ENCODE peak calls at places on chromosome 10, in nine cellular contexts. One of them, this sample, is unnamed.

GRCh38 chr10:7475954-7476353 is 65.1 kb upstream of the SFMBT2 start:
- DNase-seq in AML-193: no peak
- DNase-seq in HTR-8/SVneo: no peak
- DNase-seq in WTC11: no peak
- DNase-seq in H7: no peak
- DNase-seq in aorta: no peak
- DNase-seq in activated CD8-positive, alpha-beta memory T cell treated with anti-CD3 and anti-CD28 coated beads for 1 hour: no peak
- DNase-seq in T-cell: no peak
- DNase-seq in Panc1: no peak
- DNase-seq in this sample: no peak

GRCh38 chr10:28331821-28332220 is 29.0 kb upstream of the MPP7 start:
- DNase-seq in aorta: no peak
- DNase-seq in AML-193: no peak
- DNase-seq in WTC11: no peak
- DNase-seq in Panc1: no peak
- DNase-seq in H7: no peak
- DNase-seq in activated CD8-positive, alpha-beta memory T cell treated with anti-CD3 and anti-CD28 coated beads for 1 hour: no peak
- DNase-seq in T-cell: no peak
- DNase-seq in HTR-8/SVneo: peak
- DNase-seq in this sample: no peak

GRCh38 chr10:3756360-3756740 is 28.7 kb downstream of the KLF6 start:
- DNase-seq in T-cell: no peak
- DNase-seq in WTC11: no peak
- DNase-seq in H7: no peak
- DNase-seq in Panc1: no peak
- DNase-seq in AML-193: no peak
- DNase-seq in HTR-8/SVneo: no peak
- DNase-seq in aorta: no peak
- DNase-seq in activated CD8-positive, alpha-beta memory T cell treated with anti-CD3 and anti-CD28 coated beads for 1 hour: no peak
- DNase-seq in this sample: no peak

GRCh38 chr10:129039406-129040345 is 427.4 kb upstream of the MGMT start:
- DNase-seq in HTR-8/SVneo: no peak
- DNase-seq in AML-193: no peak
- DNase-seq in H7: peak
- DNase-seq in activated CD8-positive, alpha-beta memory T cell treated with anti-CD3 and anti-CD28 coated beads for 1 hour: no peak
- DNase-seq in WTC11: no peak
- DNase-seq in T-cell: no peak
- DNase-seq in aorta: no peak
- DNase-seq in Panc1: no peak
- DNase-seq in this sample: no peak

GRCh38 chr10:120077707-120078492 is 185.4 kb downstream of the SEC23IP start:
- DNase-seq in WTC11: peak
- DNase-seq in H7: peak
- DNase-seq in T-cell: no peak
- DNase-seq in Panc1: no peak
- DNase-seq in activated CD8-positive, alpha-beta memory T cell treated with anti-CD3 and anti-CD28 coated beads for 1 hour: no peak
- DNase-seq in HTR-8/SVneo: no peak
- DNase-seq in aorta: no peak
- DNase-seq in AML-193: no peak
- DNase-seq in this sample: no peak

GRCh38 chr10:70255329-70256299 is 22.4 kb upstream of the PPA1 start:
- DNase-seq in T-cell: no peak
- DNase-seq in aorta: no peak
- DNase-seq in Panc1: no peak
- DNase-seq in H7: peak
- DNase-seq in AML-193: no peak
- DNase-seq in WTC11: no peak
- DNase-seq in activated CD8-positive, alpha-beta memory T cell treated with anti-CD3 and anti-CD28 coated beads for 1 hour: no peak
- DNase-seq in HTR-8/SVneo: no peak
- DNase-seq in this sample: no peak

GRCh38 chr10:77801474-77802238 is 124.9 kb downstream of the DLG5 start:
- DNase-seq in WTC11: no peak
- DNase-seq in AML-193: no peak
- DNase-seq in aorta: no peak
- DNase-seq in T-cell: peak
- DNase-seq in Panc1: no peak
- DNase-seq in H7: no peak
- DNase-seq in activated CD8-positive, alpha-beta memory T cell treated with anti-CD3 and anti-CD28 coated beads for 1 hour: no peak
- DNase-seq in HTR-8/SVneo: no peak
- DNase-seq in this sample: no peak

GRCh38 chr10:103273026-103273425 is 3.9 kb upstream of the INA start:
- DNase-seq in HTR-8/SVneo: peak
- DNase-seq in AML-193: no peak
- DNase-seq in aorta: peak
- DNase-seq in T-cell: no peak
- DNase-seq in Panc1: peak
- DNase-seq in WTC11: no peak
- DNase-seq in H7: no peak
- DNase-seq in activated CD8-positive, alpha-beta memory T cell treated with anti-CD3 and anti-CD28 coated beads for 1 hour: no peak
- DNase-seq in this sample: peak

GRCh38 chr10:100890696-100891271 is 22.0 kb upstream of the SLF2 start:
- DNase-seq in H7: no peak
- DNase-seq in Panc1: no peak
- DNase-seq in T-cell: no peak
- DNase-seq in HTR-8/SVneo: peak
- DNase-seq in aorta: no peak
- DNase-seq in activated CD8-positive, alpha-beta memory T cell treated with anti-CD3 and anti-CD28 coated beads for 1 hour: no peak
- DNase-seq in AML-193: no peak
- DNase-seq in WTC11: no peak
- DNase-seq in this sample: no peak

GRCh38 chr10:116212756-116213155 is 60.2 kb downstream of the GFRA1 start:
- DNase-seq in WTC11: no peak
- DNase-seq in aorta: no peak
- DNase-seq in HTR-8/SVneo: no peak
- DNase-seq in AML-193: no peak
- DNase-seq in T-cell: no peak
- DNase-seq in Panc1: no peak
- DNase-seq in H7: no peak
- DNase-seq in activated CD8-positive, alpha-beta memory T cell treated with anti-CD3 and anti-CD28 coated beads for 1 hour: no peak
- DNase-seq in this sample: no peak

GRCh38 chr10:84156768-84157167 is 16.8 kb upstream of the GPR15LG start:
- DNase-seq in AML-193: peak
- DNase-seq in Panc1: peak
- DNase-seq in H7: no peak
- DNase-seq in WTC11: no peak
- DNase-seq in HTR-8/SVneo: no peak
- DNase-seq in aorta: no peak
- DNase-seq in T-cell: peak
- DNase-seq in activated CD8-positive, alpha-beta memory T cell treated with anti-CD3 and anti-CD28 coated beads for 1 hour: no peak
- DNase-seq in this sample: no peak

GRCh38 chr10:117540640-117541404 is 1.7 kb upstream of the EMX2 start:
- DNase-seq in T-cell: no peak
- DNase-seq in HTR-8/SVneo: no peak
- DNase-seq in WTC11: no peak
- DNase-seq in aorta: peak
- DNase-seq in H7: no peak
- DNase-seq in Panc1: no peak
- DNase-seq in activated CD8-positive, alpha-beta memory T cell treated with anti-CD3 and anti-CD28 coated beads for 1 hour: no peak
- DNase-seq in AML-193: no peak
- DNase-seq in this sample: no peak

GRCh38 chr10:61759751-61760150 is 97.0 kb downstream of the CABCOCO1 start:
- DNase-seq in AML-193: no peak
- DNase-seq in activated CD8-positive, alpha-beta memory T cell treated with anti-CD3 and anti-CD28 coated beads for 1 hour: no peak
- DNase-seq in H7: no peak
- DNase-seq in T-cell: no peak
- DNase-seq in Panc1: no peak
- DNase-seq in aorta: no peak
- DNase-seq in HTR-8/SVneo: no peak
- DNase-seq in WTC11: no peak
- DNase-seq in this sample: no peak

GRCh38 chr10:84230359-84230758 is 5.0 kb upstream of the LRIT2 start:
- DNase-seq in aorta: no peak
- DNase-seq in Panc1: no peak
- DNase-seq in T-cell: no peak
- DNase-seq in AML-193: no peak
- DNase-seq in WTC11: no peak
- DNase-seq in activated CD8-positive, alpha-beta memory T cell treated with anti-CD3 and anti-CD28 coated beads for 1 hour: no peak
- DNase-seq in H7: no peak
- DNase-seq in HTR-8/SVneo: no peak
- DNase-seq in this sample: peak

GRCh38 chr10:107490389-107490788 is 325.9 kb upstream of the SORCS1 start:
- DNase-seq in AML-193: no peak
- DNase-seq in H7: no peak
- DNase-seq in T-cell: no peak
- DNase-seq in HTR-8/SVneo: no peak
- DNase-seq in WTC11: no peak
- DNase-seq in Panc1: no peak
- DNase-seq in activated CD8-positive, alpha-beta memory T cell treated with anti-CD3 and anti-CD28 coated beads for 1 hour: no peak
- DNase-seq in aorta: no peak
- DNase-seq in this sample: no peak

GRCh38 chr10:118569241-118569881 is 26.1 kb downstream of the PRLHR start:
- DNase-seq in H7: no peak
- DNase-seq in Panc1: no peak
- DNase-seq in HTR-8/SVneo: no peak
- DNase-seq in WTC11: no peak
- DNase-seq in activated CD8-positive, alpha-beta memory T cell treated with anti-CD3 and anti-CD28 coated beads for 1 hour: no peak
- DNase-seq in AML-193: no peak
- DNase-seq in aorta: no peak
- DNase-seq in T-cell: no peak
- DNase-seq in this sample: no peak

GRCh38 chr10:53123311-53123710 is 350.7 kb upstream of the MBL2 start:
- DNase-seq in Panc1: no peak
- DNase-seq in WTC11: no peak
- DNase-seq in aorta: no peak
- DNase-seq in T-cell: no peak
- DNase-seq in AML-193: no peak
- DNase-seq in HTR-8/SVneo: no peak
- DNase-seq in activated CD8-positive, alpha-beta memory T cell treated with anti-CD3 and anti-CD28 coated beads for 1 hour: no peak
- DNase-seq in H7: no peak
- DNase-seq in this sample: no peak

GRCh38 chr10:102112210-102112817 is 7.9 kb downstream of the LDB1 start:
- DNase-seq in AML-193: peak
- DNase-seq in H7: peak
- DNase-seq in activated CD8-positive, alpha-beta memory T cell treated with anti-CD3 and anti-CD28 coated beads for 1 hour: no peak
- DNase-seq in WTC11: no peak
- DNase-seq in aorta: no peak
- DNase-seq in HTR-8/SVneo: no peak
- DNase-seq in T-cell: no peak
- DNase-seq in Panc1: no peak
- DNase-seq in this sample: no peak

GRCh38 chr10:88557659-88558058 is 25.5 kb downstream of the RNLS start:
- DNase-seq in aorta: no peak
- DNase-seq in H7: no peak
- DNase-seq in activated CD8-positive, alpha-beta memory T cell treated with anti-CD3 and anti-CD28 coated beads for 1 hour: no peak
- DNase-seq in T-cell: no peak
- DNase-seq in AML-193: no peak
- DNase-seq in WTC11: no peak
- DNase-seq in HTR-8/SVneo: peak
- DNase-seq in Panc1: no peak
- DNase-seq in this sample: no peak

GRCh38 chr10:23150610-23151009 is 41.5 kb upstream of the PTF1A start:
- DNase-seq in aorta: no peak
- DNase-seq in AML-193: no peak
- DNase-seq in Panc1: no peak
- DNase-seq in HTR-8/SVneo: no peak
- DNase-seq in WTC11: no peak
- DNase-seq in H7: no peak
- DNase-seq in T-cell: no peak
- DNase-seq in activated CD8-positive, alpha-beta memory T cell treated with anti-CD3 and anti-CD28 coated beads for 1 hour: no peak
- DNase-seq in this sample: no peak

GRCh38 chr10:29732918-29733317 is 98.1 kb upstream of the SVIL start:
- DNase-seq in T-cell: no peak
- DNase-seq in WTC11: no peak
- DNase-seq in Panc1: no peak
- DNase-seq in aorta: no peak
- DNase-seq in HTR-8/SVneo: no peak
- DNase-seq in AML-193: no peak
- DNase-seq in activated CD8-positive, alpha-beta memory T cell treated with anti-CD3 and anti-CD28 coated beads for 1 hour: no peak
- DNase-seq in H7: no peak
- DNase-seq in this sample: no peak

GRCh38 chr10:100076750-100077149 is 4.9 kb downstream of the CPN1 start:
- DNase-seq in T-cell: no peak
- DNase-seq in Panc1: no peak
- DNase-seq in AML-193: no peak
- DNase-seq in aorta: no peak
- DNase-seq in H7: no peak
- DNase-seq in HTR-8/SVneo: no peak
- DNase-seq in WTC11: no peak
- DNase-seq in activated CD8-positive, alpha-beta memory T cell treated with anti-CD3 and anti-CD28 coated beads for 1 hour: no peak
- DNase-seq in this sample: no peak

This sample was measured in tibial artery.